ENCODE peak calls at places on chromosomes 13 and 19, in nine cellular contexts. K is stimulated activated CD4-positive, alpha-beta T cell treated with anti-CD3 and anti-CD28 coated beads, Interleukin-15, amount 100 ng/mL, for 1 hour; C is Peyer's patch; T is RWPE1; I is NCI-H1048; Q is tibial nerve; M is dorsolateral prefrontal cortex; S is stimulated activated CD8-positive, alpha-beta memory T cell treated with anti-CD3 and anti-CD28 coated beads, Interleukin-7, amount 100 ng/mL, for 48 hours; J is retinal pigment epithelial cell. U is an unnamed sample.

GRCh38 chr19:13195678-13196077 is 45.5 kb downstream of the IER2 start:
- DNase-seq in S (peak), K (peak), J (no peak), Q (no peak), I (no peak), M (no peak), T (no peak), C (peak), U (no peak)

GRCh38 chr13:83065136-83065535 is 817.1 kb downstream of the SLITRK1 start:
- DNase-seq in I (no peak), C (no peak), T (peak), Q (peak), K (no peak), M (no peak), J (peak), S (no peak), U (peak)

GRCh38 chr13:109517516-109517915 is 268.9 kb downstream of the IRS2 start:
- DNase-seq in I (no peak), T (no peak), M (no peak), S (no peak), C (no peak), J (no peak), K (no peak), Q (no peak), U (no peak)

GRCh38 chr19:57887195-57887941 is 1.5 kb downstream of the ZNF814 start:
- DNase-seq in T (no peak), J (peak), Q (no peak), C (no peak), S (no peak), M (no peak), I (no peak), K (no peak), U (no peak)

GRCh38 chr19:28917661-28918060 is 295.3 kb downstream of the UQCRFS1 start:
- DNase-seq in Q (no peak), S (no peak), M (no peak), C (no peak), K (no peak), J (no peak), T (no peak), I (no peak), U (no peak)

GRCh38 chr19:9848761-9849160 is 13.6 kb downstream of the PIN1 start:
- DNase-seq in J (no peak), Q (no peak), S (no peak), M (no peak), K (no peak), I (no peak), C (no peak), T (no peak), U (no peak)

GRCh38 chr19:14271830-14272229 is 65.9 kb upstream of the ADGRL1 start:
- DNase-seq in T (no peak), S (no peak), K (no peak), I (no peak), M (no peak), C (no peak), Q (no peak), J (no peak), U (no peak)

GRCh38 chr13:31172535-31172934 is 10.8 kb upstream of the HSPH1 start:
- DNase-seq in C (no peak), Q (no peak), M (no peak), K (no peak), I (no peak), J (peak), T (peak), S (no peak), U (no peak)

GRCh38 chr19:47428177-47428894 is 9.0 kb upstream of the MEIS3 start:
- DNase-seq in C (peak), M (peak), T (peak), K (peak), I (peak), S (peak), J (peak), Q (peak), U (peak)

GRCh38 chr13:77351326-77351725 is 24.4 kb upstream of the MYCBP2 start:
- DNase-seq in C (no peak), S (no peak), T (no peak), K (no peak), J (no peak), Q (no peak), M (no peak), I (no peak), U (no peak)

GRCh38 chr13:31913459-31913858 is 118.1 kb upstream of the FRY start:
- DNase-seq in J (no peak), T (no peak), M (no peak), I (no peak), K (no peak), C (no peak), Q (no peak), S (no peak), U (no peak)

GRCh38 chr13:88031980-88032562 is 360.9 kb downstream of the SLITRK5 start:
- DNase-seq in S (no peak), J (no peak), C (no peak), T (peak), M (no peak), I (no peak), K (no peak), Q (no peak), U (no peak)

GRCh38 chr13:111267205-111267604 is 53.2 kb upstream of the TEX29 start:
- DNase-seq in T (no peak), I (no peak), C (no peak), Q (no peak), J (no peak), S (no peak), M (no peak), K (no peak), U (no peak)

U was measured in gastrocnemius medialis.